ENCODE peak calls at places on chromosomes 6 and 20, in eight cellular contexts. T is T47D; P is NCI-H446; V is tibial artery; E is psoas muscle; F is AG04450; D is neural crest cell; O is stimulated activated effector memory CD8-positive, alpha-beta T cell treated with anti-CD3 and anti-CD28 coated beads, Interleukin-12 subunit alpha, Interleukin-12 subunit beta, amount 100 ng/mL, for 72 hours. I is an unnamed sample.

GRCh38 chr20:62330576-62331317 is 27.9 kb downstream of the ADRM1 start:
- DNase-seq in T (no peak), F (no peak), P (no peak), V (no peak), E (no peak), O (no peak), D (no peak), I (no peak)

GRCh38 chr6:157133856-157134255 is 189.5 kb downstream of the TMEM242 start:
- DNase-seq in F (no peak), O (no peak), T (no peak), V (no peak), E (no peak), P (no peak), D (no peak), I (no peak)

GRCh38 chr6:43013020-43013842 is 515 bp downstream of the MEA1 start:
- DNase-seq in O (no peak), P (no peak), D (no peak), F (no peak), T (no peak), E (no peak), V (no peak), I (no peak)

GRCh38 chr20:5833309-5833941 is 83.2 kb downstream of the SHLD1 start:
- DNase-seq in O (no peak), D (no peak), V (no peak), F (no peak), P (no peak), T (no peak), E (no peak), I (no peak)

GRCh38 chr20:62716198-62716940 is 7.7 kb downstream of the NTSR1 start:
- DNase-seq in F (no peak), D (no peak), T (no peak), V (no peak), P (no peak), E (no peak), O (no peak), I (no peak)

GRCh38 chr6:82775361-82775760 is 290.3 kb downstream of the UBE3D start:
- DNase-seq in F (no peak), P (no peak), E (no peak), T (no peak), V (no peak), O (no peak), D (no peak), I (no peak)

GRCh38 chr6:80143312-80143960 is 37.0 kb downstream of the BCKDHB start:
- DNase-seq in D (no peak), F (peak; percentile 65), E (no peak), O (no peak), T (no peak), V (peak; percentile 84), P (peak; percentile 17), I (peak; percentile 83)

GRCh38 chr20:57573176-57573575 is 12.3 kb downstream of the PCK1 start:
- DNase-seq in E (no peak), O (no peak), T (no peak), D (no peak), V (no peak), F (no peak), P (no peak), I (no peak)

GRCh38 chr20:38222923-38223742 is 37.4 kb downstream of the KIAA1755 start:
- DNase-seq in T (no peak), F (no peak), P (no peak), V (peak; percentile 12), O (no peak), D (no peak), E (no peak), I (no peak)

GRCh38 chr6:83960704-83961103 is 72.9 kb upstream of the MRAP2 start:
- DNase-seq in T (no peak), E (no peak), D (no peak), V (no peak), P (no peak), F (no peak), O (no peak), I (no peak)

GRCh38 chr6:168603234-168603633 is 162.2 kb downstream of the SMOC2 start:
- DNase-seq in E (no peak), V (no peak), T (no peak), D (no peak), O (no peak), P (no peak), F (no peak), I (no peak)

GRCh38 chr6:41346435-41346834 is 11.0 kb downstream of the NCR2 start:
- DNase-seq in O (peak; percentile 23), E (no peak), V (no peak), D (no peak), F (no peak), P (no peak), T (no peak), I (no peak)

GRCh38 chr6:121584591-121585369 is 149.3 kb downstream of the GJA1 start:
- DNase-seq in P (no peak), O (no peak), E (no peak), D (no peak), V (no peak), T (no peak), F (no peak), I (no peak)

GRCh38 chr6:34557228-34557627 is 1.1 kb upstream of the SPDEF start:
- DNase-seq in P (no peak), D (no peak), T (no peak), E (no peak), F (no peak), V (no peak), O (no peak), I (no peak)

GRCh38 chr6:109269057-109269456 is 113.2 kb downstream of the CD164 start:
- DNase-seq in E (no peak), V (no peak), D (no peak), F (no peak), T (no peak), P (no peak), O (no peak), I (no peak)

GRCh38 chr6:27293436-27294152 is 18.5 kb downstream of the POM121L2 start:
- DNase-seq in E (no peak), F (no peak), T (no peak), D (peak; percentile 55), O (no peak), P (no peak), V (no peak), I (no peak)

GRCh38 chr6:158312672-158313397 is 570 bp downstream of the TULP4 start:
- DNase-seq in O (no peak), V (no peak), P (no peak), E (no peak), D (no peak), F (no peak), T (no peak), I (no peak)

GRCh38 chr6:24899647-24900325 is 36.0 kb downstream of the RIPOR2 start:
- DNase-seq in F (no peak), V (no peak), O (no peak), P (no peak), T (no peak), D (no peak), E (no peak), I (no peak)

GRCh38 chr6:27834384-27834783 is 77.8 kb downstream of the OR2B2 start:
- DNase-seq in P (no peak), E (no peak), F (no peak), O (no peak), D (no peak), V (no peak), T (no peak), I (no peak)

GRCh38 chr6:137798261-137798660 is 68.8 kb upstream of the TNFAIP3 start:
- DNase-seq in E (no peak), F (no peak), T (no peak), D (no peak), P (no peak), V (no peak), O (no peak), I (no peak)

GRCh38 chr6:124917769-124918168 is 44.5 kb upstream of the RNF217 start:
- DNase-seq in O (no peak), D (no peak), P (no peak), E (no peak), F (no peak), V (no peak), T (no peak), I (no peak)

GRCh38 chr6:22149081-22149480 is 147.8 kb downstream of the PRL start:
- DNase-seq in E (no peak), O (no peak), T (no peak), F (no peak), V (no peak), D (no peak), P (peak; percentile 24), I (no peak)

GRCh38 chr6:50610562-50610961 is 102.8 kb upstream of the TFAP2D start:
- DNase-seq in T (no peak), D (no peak), O (no peak), F (no peak), P (no peak), E (no peak), V (no peak), I (no peak)

GRCh38 chr6:46357591-46357990 is 133.7 kb downstream of the RCAN2 start:
- DNase-seq in V (no peak), T (no peak), D (no peak), O (no peak), F (no peak), P (no peak), E (no peak), I (no peak)

GRCh38 chr6:68724054-68724453 is 89.0 kb downstream of the ADGRB3 start:
- DNase-seq in V (no peak), T (no peak), E (no peak), F (no peak), O (no peak), D (no peak), P (no peak), I (no peak)

GRCh38 chr6:41733349-41733706 is 2.1 kb downstream of the TFEB start:
- DNase-seq in P (no peak), V (no peak), T (no peak), O (no peak), D (no peak), E (no peak), F (no peak), I (no peak)

GRCh38 chr6:96450760-96451116 is 70.9 kb upstream of the UFL1 start:
- DNase-seq in V (no peak), E (no peak), F (no peak), O (no peak), P (no peak), T (no peak), D (no peak), I (no peak)

GRCh38 chr20:30168800-30169138 is 1088.7 kb upstream of the DEFB115 start:
- DNase-seq in P (no peak), V (no peak), D (no peak), F (no peak), T (no peak), O (no peak), E (no peak), I (no peak)

GRCh38 chr6:11650297-11650696 is 112.7 kb downstream of the TMEM170B start:
- DNase-seq in E (no peak), T (no peak), F (peak; percentile 72), V (no peak), O (no peak), D (no peak), P (no peak), I (no peak)

GRCh38 chr6:42406296-42407280 is 45.1 kb downstream of the TRERF1 start:
- DNase-seq in T (no peak), D (no peak), P (no peak), E (no peak), O (no peak), V (no peak), F (no peak), I (no peak)

GRCh38 chr6:29678114-29678513 is 2.8 kb downstream of the ZFP57 start:
- DNase-seq in F (no peak), E (no peak), P (no peak), T (no peak), D (no peak), O (no peak), V (no peak), I (no peak)

GRCh38 chr20:13174402-13174801 is 46.7 kb upstream of the ISM1 start:
- DNase-seq in V (no peak), P (no peak), T (no peak), E (no peak), O (no peak), F (no peak), D (no peak), I (no peak)

GRCh38 chr6:150806790-150807189 is 58.7 kb upstream of the MTHFD1L start:
- DNase-seq in O (no peak), F (no peak), T (no peak), P (no peak), D (no peak), E (no peak), V (no peak), I (no peak)

GRCh38 chr6:41937881-41938574 is 3.6 kb downstream of the CCND3 start:
- DNase-seq in P (no peak), V (no peak), T (no peak), E (no peak), D (no peak), F (no peak), O (no peak), I (no peak)

I was measured in thoracic aorta.